ENCODE peak calls at places on chromosomes 4 and X, in six cellular contexts. P is KBM-7; D is stimulated activated naive CD8-positive, alpha-beta T cell treated with anti-CD3 and anti-CD28 coated beads, Interleukin-15, amount 100 ng/mL, for 72 hours; W is GM04503; C is NCI-H1092 treated with DMSO at 0.1 percent for 48 hours; T is AG10803. Y is an unnamed sample.

GRCh38 chrX:70437921-70438665 is 6.5 kb upstream of the DLG3 start:
- DNase-seq in P (no peak), D (no peak), W (no peak), C (no peak), T (no peak), Y (no peak)

GRCh38 chr4:90833698-90834097 is 706.5 kb downstream of the CCSER1 start:
- DNase-seq in P (no peak), D (no peak), W (no peak), C (no peak), T (no peak), Y (no peak)

GRCh38 chr4:8439914-8440490 is 521 bp downstream of the ACOX3 start:
- DNase-seq in P (no peak), D (no peak), W (no peak), C (no peak), T (peak), Y (peak)

GRCh38 chr4:123659759-123660158 is 263.2 kb downstream of the SPRY1 start:
- DNase-seq in P (peak), D (no peak), W (no peak), C (no peak), T (no peak), Y (no peak)

GRCh38 chrX:25721564-25721963 is 416.6 kb upstream of the MAGEB18 start:
- DNase-seq in P (peak), D (no peak), W (no peak), C (peak), T (peak), Y (no peak)

GRCh38 chrX:39152106-39152649 is 350.9 kb downstream of the MID1IP1 start:
- DNase-seq in P (peak), D (peak), W (no peak), C (peak), T (no peak), Y (peak)

GRCh38 chr4:17662694-17663093 is 48.3 kb downstream of the MED28 start:
- DNase-seq in P (no peak), D (no peak), W (no peak), C (no peak), T (peak), Y (no peak)

GRCh38 chr4:113350576-113350975 is 301.1 kb downstream of the ANK2 start:
- DNase-seq in P (no peak), D (no peak), W (no peak), C (no peak), T (peak), Y (no peak)

GRCh38 chrX:101206471-101206870 is 13.1 kb upstream of the DRP2 start:
- DNase-seq in P (peak), D (no peak), W (no peak), C (peak), T (peak), Y (no peak)

GRCh38 chr4:119517361-119518229 is 111.0 kb downstream of the PDE5A start:
- DNase-seq in P (no peak), D (no peak), W (peak), C (no peak), T (peak), Y (no peak)

GRCh38 chr4:184385705-184386141 is 88.6 kb downstream of the IRF2 start:
- DNase-seq in P (no peak), D (no peak), W (no peak), C (no peak), T (no peak), Y (peak)

GRCh38 chr4:108794136-108794535 is 31.3 kb upstream of the ETNPPL start:
- DNase-seq in P (no peak), D (no peak), W (no peak), C (no peak), T (peak), Y (no peak)

GRCh38 chrX:135740683-135741149 is 27.3 kb downstream of the CT45A3 start:
- DNase-seq in P (peak), D (peak), W (no peak), C (no peak), T (no peak), Y (peak)

GRCh38 chrX:141405878-141406492 is 163.7 kb upstream of the SPANXC start:
- DNase-seq in P (no peak), D (no peak), W (peak), C (no peak), T (peak), Y (no peak)

GRCh38 chrX:149280011-149280410 is 225.1 kb downstream of the IDS start:
- DNase-seq in P (no peak), D (no peak), W (no peak), C (no peak), T (no peak), Y (no peak)

GRCh38 chr4:41748074-41748787 is at the start of gene PHOX2B:
- DNase-seq in P (no peak), D (no peak), W (no peak), C (no peak), T (no peak), Y (peak)

GRCh38 chrX:31272472-31272775 is 200.6 kb upstream of the FTHL17 start:
- DNase-seq in P (peak), D (no peak), W (no peak), C (no peak), T (no peak), Y (no peak)

GRCh38 chr4:122224348-122224747 is 72.2 kb downstream of the BLTP1 start:
- DNase-seq in P (peak), D (no peak), W (no peak), C (no peak), T (peak), Y (peak)

GRCh38 chr4:142452132-142452855 is 393.8 kb downstream of the INPP4B start:
- DNase-seq in P (no peak), D (no peak), W (peak), C (no peak), T (peak), Y (no peak)

GRCh38 chrX:86047174-86047991 is at the start of gene CHM:
- DNase-seq in P (peak), D (peak), W (peak), C (no peak), T (peak), Y (peak)

GRCh38 chr4:38979511-38980230 is 52.5 kb downstream of the TMEM156 start:
- DNase-seq in P (no peak), D (no peak), W (no peak), C (no peak), T (peak), Y (no peak)

GRCh38 chr4:8090312-8090711 is 68.3 kb downstream of the ABLIM2 start:
- DNase-seq in P (no peak), D (no peak), W (no peak), C (no peak), T (no peak), Y (no peak)

GRCh38 chr4:55386840-55387239 is 8.9 kb upstream of the TMEM165 start:
- DNase-seq in P (no peak), D (no peak), W (no peak), C (no peak), T (no peak), Y (no peak)

GRCh38 chr4:119099227-119099910 is 36.3 kb upstream of the MYOZ2 start:
- DNase-seq in P (no peak), D (no peak), W (peak), C (no peak), T (peak), Y (no peak)

GRCh38 chrX:110403436-110403835 is 44.8 kb downstream of the RTL9 start:
- DNase-seq in P (no peak), D (no peak), W (no peak), C (no peak), T (no peak), Y (no peak)

GRCh38 chrX:39534949-39535348 is 562.8 kb downstream of the BCOR start:
- DNase-seq in P (no peak), D (no peak), W (no peak), C (no peak), T (no peak), Y (no peak)

GRCh38 chr4:94766856-94767255 is 9.1 kb downstream of the BMPR1B start:
- DNase-seq in P (no peak), D (no peak), W (no peak), C (no peak), T (peak), Y (no peak)

GRCh38 chr4:187088070-187088799 is 364.6 kb upstream of the FAT1 start:
- DNase-seq in P (no peak), D (no peak), W (no peak), C (no peak), T (no peak), Y (peak)

GRCh38 chrX:85107407-85107806 is 103.7 kb downstream of the APOOL start:
- DNase-seq in P (no peak), D (no peak), W (no peak), C (no peak), T (peak), Y (no peak)

GRCh38 chrX:130497531-130497930 is 95.7 kb downstream of the RBMX2 start:
- DNase-seq in P (no peak), D (no peak), W (no peak), C (no peak), T (no peak), Y (no peak)

GRCh38 chrX:129717902-129718301 is 20.9 kb upstream of the XPNPEP2 start:
- DNase-seq in P (no peak), D (no peak), W (no peak), C (no peak), T (peak), Y (peak)

Y was measured in endodermal cell.